ENCODE peak calls at places on chromosome 19, in ten cellular contexts. U is right lobe of liver; H is activated T-cell treated with anti-CD3 and anti-CD28 coated beads for 1 hour; J is stimulated activated CD4-positive, alpha-beta T cell treated with anti-CD3 and anti-CD28 coated beads, Interleukin-2, amount 100 ng/mL, for 48 hours; N is activated CD4-positive, alpha-beta T cell treated with anti-CD3 and anti-CD28 coated beads for 24 hours; X is activated naive CD4-positive, alpha-beta T cell treated with Interleukin-2 at 50 U/mL for 16 hours; Q is posterior cingulate gyrus; O is activated CD8-positive, alpha-beta memory T cell treated with anti-CD3 and anti-CD28 coated beads, Interleukin-2, amount 10 ng/mL, durations not matched to agents 7 days and 5 days; A is CD4-positive, CD25-positive, alpha-beta regulatory T cell; M is stimulated activated CD8-positive, alpha-beta memory T cell treated with anti-CD3 and anti-CD28 coated beads, Interleukin-7, amount 100 ng/mL, for 24 hours. L is an unnamed sample.

GRCh38 chr19:2423913-2424685 is 3.3 kb downstream of the TIMM13 start:
- DNase-seq in N (no peak), A (no peak), Q (no peak), U (no peak), M (no peak), H (no peak), J (no peak), X (no peak), O (no peak), L (no peak)

GRCh38 chr19:47486900-47487299 is 2.9 kb upstream of the KPTN start:
- DNase-seq in N (no peak), J (no peak), A (no peak), M (no peak), H (no peak), Q (no peak), X (no peak), U (no peak), O (peak), L (no peak)

GRCh38 chr19:17824339-17824738 is 3.0 kb upstream of the INSL3 start:
- DNase-seq in Q (no peak), H (no peak), A (no peak), U (no peak), J (no peak), O (no peak), M (no peak), N (no peak), X (no peak), L (no peak)

GRCh38 chr19:46080561-46080960 is 39.8 kb upstream of the IGFL4 start:
- DNase-seq in N (no peak), M (no peak), J (no peak), H (no peak), A (no peak), U (no peak), O (no peak), Q (no peak), X (no peak), L (peak)

GRCh38 chr19:15161028-15161984 is 39.5 kb downstream of the NOTCH3 start:
- DNase-seq in Q (no peak), A (no peak), H (no peak), O (no peak), J (no peak), N (no peak), M (no peak), X (peak), U (no peak), L (no peak)

GRCh38 chr19:47284324-47284899 is 9.7 kb downstream of the INAFM1 start:
- DNase-seq in A (peak), N (no peak), O (no peak), U (no peak), Q (peak), X (peak), H (peak), J (peak), M (no peak), L (no peak)

GRCh38 chr19:28494466-28494865 is 718.5 kb downstream of the UQCRFS1 start:
- DNase-seq in Q (no peak), H (no peak), M (no peak), N (no peak), O (no peak), X (no peak), U (no peak), A (no peak), J (no peak), L (no peak)

GRCh38 chr19:45506991-45507863 is at the start of gene VASP:
- DNase-seq in H (peak), N (peak), J (peak), Q (peak), X (peak), U (peak), A (peak), O (peak), M (peak), L (no peak)

GRCh38 chr19:1513492-1514294 is 874 bp upstream of the ADAMTSL5 start:
- DNase-seq in X (peak), J (peak), H (peak), A (peak), M (peak), O (peak), U (peak), Q (no peak), N (peak), L (no peak)

GRCh38 chr19:32669205-32669785 is 5.7 kb downstream of the ANKRD27 start:
- DNase-seq in J (no peak), N (no peak), M (no peak), H (no peak), U (no peak), X (no peak), A (no peak), Q (no peak), O (no peak), L (no peak)

GRCh38 chr19:29528350-29528945 is 2.7 kb downstream of the VSTM2B start:
- DNase-seq in M (peak), U (no peak), N (peak), X (peak), J (peak), O (peak), Q (peak), A (peak), H (peak), L (peak)

GRCh38 chr19:51693246-51693645 is at the start of gene SPACA6:
- DNase-seq in J (no peak), X (no peak), A (no peak), Q (no peak), M (no peak), O (no peak), U (peak), H (no peak), N (no peak), L (no peak)

GRCh38 chr19:56617531-56617930 is 22.4 kb downstream of the ZNF71 start:
- DNase-seq in U (no peak), M (no peak), O (no peak), A (no peak), N (no peak), J (no peak), H (no peak), Q (no peak), X (no peak), L (no peak)

GRCh38 chr19:54473071-54473941 is at the start of gene CDC42EP5:
- DNase-seq in N (no peak), A (no peak), J (no peak), M (no peak), X (no peak), Q (no peak), U (peak), O (no peak), H (no peak), L (no peak)

GRCh38 chr19:47511128-47511517 is 3.7 kb downstream of the NAPA start:
- DNase-seq in X (no peak), N (no peak), M (no peak), J (no peak), H (no peak), O (no peak), A (no peak), U (peak), Q (no peak), L (no peak)

L was measured in kidney epithelial cell.